ENCODE peak calls at places on chromosome 21, in six cellular contexts. K is GM03348; W is left cardiac atrium; D is fibroblast of the aortic adventitia; H is stimulated activated CD8-positive, alpha-beta memory T cell treated with anti-CD3 and anti-CD28 coated beads, Interleukin-12 subunit alpha, Interleukin-12 subunit beta, amount 100 ng/mL, for 1 hour; G is NCI-H774. J is an unnamed sample.
A peak's percentile ranks its signal among the peaks of the same experiment; 100 is the strongest.

GRCh38 chr21:17783816-17784598 is 35.1 kb downstream of the C21orf91 start:
- DNase-seq in K (no peak), G (no peak), D (no peak), H (no peak), W (no peak), J (no peak)

GRCh38 chr21:45224189-45224938 is 63.3 kb downstream of the POFUT2 start:
- DNase-seq in W (peak; percentile 33), K (no peak), H (peak; percentile 50), G (no peak), D (peak; percentile 9), J (no peak)

GRCh38 chr21:33308586-33309490 is 15.9 kb upstream of the IFNAR1 start:
- DNase-seq in K (no peak), H (no peak), W (no peak), D (peak; percentile 35), G (peak; percentile 39), J (peak; percentile 86)

GRCh38 chr21:25938673-25939395 is 204.1 kb downstream of the GABPA start:
- DNase-seq in K (no peak), W (no peak), H (no peak), D (peak; percentile 58), G (no peak), J (no peak)

GRCh38 chr21:31713973-31714740 is 17.8 kb downstream of the SCAF4 start:
- DNase-seq in G (no peak), W (no peak), K (no peak), H (no peak), D (no peak), J (no peak)

GRCh38 chr21:31347435-31348032 is 3.5 kb upstream of the TIAM1 start:
- DNase-seq in K (peak; percentile 39), W (no peak), H (no peak), G (peak; percentile 1), D (peak; percentile 61), J (no peak)

GRCh38 chr21:20649231-20649630 is 349.0 kb upstream of the NCAM2 start:
- DNase-seq in G (no peak), D (no peak), K (no peak), H (no peak), W (no peak), J (no peak)

GRCh38 chr21:33855190-33855589 is 60.4 kb downstream of the ATP5PO start:
- DNase-seq in K (no peak), D (no peak), G (no peak), W (no peak), H (no peak), J (no peak)

GRCh38 chr21:36852864-36853263 is 113.6 kb downstream of the HLCS start:
- DNase-seq in H (no peak), G (no peak), W (no peak), D (no peak), K (no peak), J (no peak)

GRCh38 chr21:41139275-41139674 is 28.7 kb upstream of the BACE2 start:
- DNase-seq in D (no peak), H (no peak), W (no peak), K (no peak), G (no peak), J (no peak)

GRCh38 chr21:23045955-23046354 is 2047.7 kb downstream of the NCAM2 start:
- DNase-seq in D (no peak), W (no peak), G (no peak), H (no peak), K (no peak), J (no peak)

GRCh38 chr21:36156815-36157670 is at the start of gene DOP1B:
- DNase-seq in H (no peak), D (no peak), K (peak; percentile 28), W (peak; percentile 60), G (peak; percentile 33), J (no peak)

GRCh38 chr21:32414579-32415358 is 2.3 kb downstream of the EVA1C start:
- DNase-seq in G (no peak), K (peak; percentile 33), D (peak; percentile 77), W (no peak), H (no peak), J (no peak)

GRCh38 chr21:34812510-34813265 is 143.9 kb downstream of the CLIC6 start:
- DNase-seq in D (peak; percentile 92), G (no peak), K (peak; percentile 59), H (no peak), W (no peak), J (peak; percentile 10)

GRCh38 chr21:43585924-43586411 is 73.3 kb downstream of the HSF2BP start:
- DNase-seq in D (peak; percentile 100), G (no peak), H (no peak), W (peak; percentile 67), K (peak; percentile 90), J (no peak)

GRCh38 chr21:45916011-45916840 is 65.3 kb upstream of the COL6A1 start:
- DNase-seq in H (no peak), D (no peak), G (no peak), W (peak; percentile 13), K (no peak), J (no peak)

GRCh38 chr21:37631319-37632117 is 264.9 kb downstream of the DYRK1A start:
- DNase-seq in W (no peak), D (no peak), K (no peak), H (no peak), G (no peak), J (no peak)

GRCh38 chr21:42820513-42821465 is 58.5 kb downstream of the WDR4 start:
- DNase-seq in W (no peak), D (no peak), K (no peak), G (peak; percentile 43), H (no peak), J (peak; percentile 31)

GRCh38 chr21:44932366-44933181 is 7.3 kb upstream of the SLX9 start:
- DNase-seq in G (no peak), K (peak; percentile 87), D (no peak), H (peak; percentile 59), W (peak; percentile 53), J (no peak)

GRCh38 chr21:26708223-26708800 is 135.2 kb upstream of the CYYR1 start:
- DNase-seq in K (no peak), G (no peak), H (no peak), W (no peak), D (no peak), J (no peak)

GRCh38 chr21:44802396-44803153 is 955 bp upstream of the UBE2G2 start:
- DNase-seq in H (no peak), G (no peak), D (no peak), W (no peak), K (no peak), J (no peak)

GRCh38 chr21:41759214-41759840 is 7.5 kb downstream of the RIPK4 start:
- DNase-seq in D (no peak), G (no peak), W (no peak), H (no peak), K (no peak), J (no peak)